ENCODE peak calls at places on chromosomes 16 and 17, in seven cellular contexts. O is fibroblast of mammary gland, M is HL-60, J is heart left ventricle, A is lower leg skin, B is cardiac fibroblast, E is astrocyte of the spinal cord. S is an unnamed sample.
A peak's percentile ranks its signal among the peaks of the same experiment; 100 is the strongest.

GRCh38 chr16:71426069-71426879 is 15.6 kb downstream of the TLE7 start:
- DNase-seq in J (no peak), E (peak; percentile 76), M (peak; percentile 16), B (peak; percentile 78), O (peak; percentile 95), A (peak; percentile 84), S (peak; percentile 12)

GRCh38 chr17:78105551-78105950 is 23.0 kb downstream of the TMC6 start:
- DNase-seq in M (no peak), E (no peak), A (no peak), B (no peak), O (no peak), J (peak; percentile 1), S (no peak)

GRCh38 chr16:87542531-87543102 is 49.8 kb upstream of the ZCCHC14 start:
- DNase-seq in J (no peak), A (no peak), E (no peak), B (no peak), M (no peak), O (no peak), S (no peak)

GRCh38 chr16:48318630-48319029 is 66.6 kb downstream of the SIAH1 start:
- DNase-seq in O (peak; percentile 44), A (no peak), J (peak; percentile 40), E (peak; percentile 82), B (peak; percentile 73), M (peak; percentile 28), S (peak; percentile 45)

GRCh38 chr17:49456172-49456965 is 38.7 kb upstream of the NGFR start:
- DNase-seq in A (no peak), M (no peak), J (no peak), O (peak; percentile 77), E (peak; percentile 73), B (peak; percentile 89), S (peak; percentile 38)

GRCh38 chr17:5693821-5694220 is 109.5 kb upstream of the NLRP1 start:
- DNase-seq in A (no peak), M (no peak), B (no peak), E (no peak), O (no peak), J (no peak), S (no peak)

GRCh38 chr16:11249233-11250061 is 6.6 kb downstream of the SOCS1 start:
- DNase-seq in J (no peak), O (no peak), M (no peak), A (no peak), E (no peak), B (no peak), S (no peak)

GRCh38 chr17:2102931-2103398 is 48.1 kb downstream of the HIC1 start:
- DNase-seq in E (peak; percentile 78), J (no peak), A (no peak), B (peak; percentile 57), O (peak; percentile 82), M (no peak), S (peak; percentile 81)

GRCh38 chr16:5056347-5056746 is 9.4 kb downstream of the C16orf89 start:
- DNase-seq in E (no peak), M (no peak), A (no peak), J (no peak), O (peak; percentile 27), B (no peak), S (no peak)

GRCh38 chr16:84788968-84789371 is 30.8 kb upstream of the CRISPLD2 start:
- DNase-seq in B (no peak), E (no peak), M (no peak), O (peak; percentile 98), J (no peak), A (peak; percentile 87), S (no peak)

GRCh38 chr17:64694207-64694606 is 32.1 kb upstream of the SMURF2 start:
- DNase-seq in M (no peak), B (peak; percentile 69), E (peak; percentile 63), A (peak; percentile 90), O (peak; percentile 79), J (peak; percentile 89), S (no peak)

GRCh38 chr17:15171433-15172047 is 93.6 kb downstream of the PMP22 start:
- DNase-seq in M (no peak), B (peak; percentile 77), A (peak; percentile 88), O (peak; percentile 78), E (peak; percentile 80), J (peak; percentile 68), S (peak; percentile 53)

GRCh38 chr17:31013844-31014243 is 43.0 kb downstream of the RNF135 start:
- DNase-seq in J (no peak), B (no peak), O (no peak), M (no peak), E (no peak), A (no peak), S (no peak)

GRCh38 chr16:23670137-23670776 is 8.4 kb upstream of the PLK1 start:
- DNase-seq in A (peak; percentile 39), E (peak; percentile 85), B (peak; percentile 51), J (no peak), M (no peak), O (peak; percentile 95), S (peak; percentile 62)

GRCh38 chr17:3556905-3557767 is 476 bp downstream of the TRPV3 start:
- DNase-seq in B (no peak), O (no peak), A (no peak), E (no peak), J (no peak), M (no peak), S (no peak)

GRCh38 chr17:11935734-11936406 is 61.4 kb downstream of the ZNF18 start:
- DNase-seq in M (peak; percentile 1), A (no peak), E (peak; percentile 46), J (peak; percentile 31), B (peak; percentile 65), O (peak; percentile 63), S (peak; percentile 34)

GRCh38 chr16:59181821-59182420 is 447.8 kb upstream of the GOT2 start:
- DNase-seq in A (no peak), J (no peak), M (no peak), B (no peak), O (no peak), E (no peak), S (no peak)

GRCh38 chr16:75062135-75062943 is 54.2 kb downstream of the LDHD start:
- DNase-seq in J (peak; percentile 90), A (peak; percentile 82), E (no peak), B (peak; percentile 75), O (peak; percentile 36), M (no peak), S (no peak)

GRCh38 chr17:50469671-50470305 is 1.1 kb upstream of the CHAD start:
- DNase-seq in O (no peak), B (no peak), E (no peak), J (no peak), M (no peak), A (no peak), S (no peak)

GRCh38 chr17:4960279-4960922 is 7.2 kb downstream of the SPAG7 start:
- DNase-seq in M (no peak), O (no peak), A (no peak), B (no peak), J (no peak), E (no peak), S (no peak)

GRCh38 chr17:1961187-1961586 is 63.9 kb downstream of the RTN4RL1 start:
- DNase-seq in B (no peak), A (no peak), E (no peak), M (no peak), O (no peak), J (no peak), S (no peak)

GRCh38 chr16:24737916-24738594 is 8.6 kb downstream of the TNRC6A start:
- DNase-seq in O (no peak), A (no peak), B (no peak), J (no peak), E (no peak), M (no peak), S (no peak)
- H3K4me3 ChIP-seq in O (no peak overlapping the region), A (no peak overlapping the region), B (no peak overlapping the region), J (peak overlapping the region; percentile 8), E (no peak overlapping the region), M (no peak overlapping the region), S (no peak overlapping the region)

GRCh38 chr16:82667437-82667836 is 40.7 kb downstream of the CDH13 start:
- DNase-seq in O (no peak), E (no peak), B (no peak), M (no peak), J (peak; percentile 45), A (no peak), S (no peak)

GRCh38 chr16:82660966-82661365 is 34.2 kb downstream of the CDH13 start:
- DNase-seq in B (no peak), E (no peak), M (no peak), J (no peak), O (no peak), A (no peak), S (no peak)

GRCh38 chr16:82668094-82668493 is 41.3 kb downstream of the CDH13 start:
- DNase-seq in A (no peak), O (no peak), M (no peak), E (no peak), J (no peak), B (no peak), S (no peak)

GRCh38 chr16:82665025-82665424 is 38.3 kb downstream of the CDH13 start:
- DNase-seq in J (no peak), E (no peak), M (no peak), A (no peak), O (no peak), B (no peak), S (no peak)

DNA sequence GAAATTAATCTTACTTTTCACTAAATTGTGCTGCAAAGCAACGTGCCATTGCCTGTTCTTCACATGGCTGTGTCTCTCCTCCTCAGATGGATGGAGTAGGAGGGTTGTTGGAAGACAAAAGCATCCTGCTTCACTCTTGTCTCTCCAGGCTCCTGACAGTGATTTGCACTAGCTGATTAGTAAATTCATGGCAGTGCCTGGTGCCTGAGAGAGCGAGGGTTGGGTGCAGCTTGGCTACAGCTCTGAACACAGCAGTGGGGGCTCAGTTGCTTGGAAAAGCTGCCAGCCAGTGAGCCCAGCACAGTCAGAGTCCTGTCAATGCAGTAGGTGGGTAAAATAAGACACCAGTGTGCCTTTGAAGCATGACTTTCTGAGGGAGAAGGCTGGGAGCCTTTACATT is 37.4 kb downstream of the CDH13 start:
- DNase-seq in M (no peak), O (no peak), B (no peak), A (no peak), E (no peak), J (no peak), S (no peak)
- TF ChIP-seq CTCF in M (no peak), O (no peak), B (no peak), A (no peak), E (no peak), J (no peak), S (no peak)

GRCh38 chr17:57255182-57255775 is 1.0 kb upstream of the MSI2 start:
- DNase-seq in O (peak; percentile 22), A (no peak), B (no peak), E (no peak), M (no peak), J (no peak), S (no peak)

GRCh38 chr17:57256708-57257112 is 387 bp downstream of the MSI2 start:
- DNase-seq in O (no peak), B (peak; percentile 22), J (no peak), A (no peak), E (peak; percentile 33), M (no peak), S (no peak)

GRCh38 chr17:57255776-57256681 is at the start of gene MSI2:
- DNase-seq in O (peak; percentile 78), B (peak; percentile 92), E (peak; percentile 85), J (peak; percentile 96), A (peak; percentile 98), M (peak; percentile 59), S (peak; percentile 63)

GRCh38 chr17:57251211-57251787 is 5.0 kb upstream of the MSI2 start:
- DNase-seq in E (no peak), M (no peak), A (no peak), J (no peak), O (no peak), B (no peak), S (no peak)

GRCh38 chr17:57253307-57254065 is 2.8 kb upstream of the MSI2 start:
- DNase-seq in M (no peak), B (no peak), A (no peak), J (no peak), E (no peak), O (no peak), S (no peak)
- H3K4me3 ChIP-seq in M (no peak overlapping the region), B (no peak overlapping the region), A (no peak overlapping the region), J (no peak overlapping the region), E (no peak overlapping the region), O (no peak overlapping the region), S (no peak overlapping the region)

GRCh38 chr16:3214904-3215600 is 19.9 kb downstream of the ZNF200 start:
- DNase-seq in J (no peak), B (no peak), O (no peak), M (no peak), E (no peak), A (peak; percentile 20), S (no peak)
- TF ChIP-seq CTCF in J (no peak), B (no peak), O (no peak), M (no peak), E (no peak), A (no peak), S (no peak)

S was measured in astrocyte of the cerebellum.